ENCODE peak calls at places on chromosomes 6 and 20, in five cellular contexts. P is HepG2, X is A549, Q is WTC11, L is GM12878. Z is an unnamed sample.

GRCh38 chr6:153150400-153150766 is 19.3 kb upstream of the RGS17 start:
- DNase-seq in P (no peak), X (no peak), Q (no peak), L (no peak), Z (no peak)

GRCh38 chr6:25053875-25054371 is 118.2 kb upstream of the RIPOR2 start:
- DNase-seq in P (no peak), X (no peak), Q (no peak), L (no peak), Z (no peak)

GRCh38 chr20:18705490-18705889 is 108.1 kb upstream of the SCP2D1 start:
- DNase-seq in P (no peak), X (no peak), Q (no peak), L (no peak), Z (no peak)

GRCh38 chr6:79861023-79861422 is 86.3 kb downstream of the ELOVL4 start:
- DNase-seq in P (no peak), X (no peak), Q (no peak), L (no peak), Z (no peak)

GRCh38 chr20:54345301-54345724 is 130.1 kb upstream of the DOK5 start:
- DNase-seq in P (no peak), X (peak), Q (no peak), L (peak), Z (no peak)

GRCh38 chr6:13614126-13614925 is 809 bp upstream of the NOL7 start:
- DNase-seq in P (peak), X (no peak), Q (no peak), L (no peak), Z (peak)

GRCh38 chr20:18004389-18005031 is 35.7 kb downstream of the MGME1 start:
- DNase-seq in P (peak), X (no peak), Q (no peak), L (no peak), Z (no peak)

GRCh38 chr6:71433441-71433840 is 144.8 kb downstream of the OGFRL1 start:
- DNase-seq in P (no peak), X (no peak), Q (no peak), L (no peak), Z (no peak)

GRCh38 chr6:124854338-124854922 is 107.8 kb upstream of the RNF217 start:
- DNase-seq in P (no peak), X (no peak), Q (no peak), L (no peak), Z (no peak)

GRCh38 chr20:36827541-36828279 is 48.2 kb upstream of the TLDC2 start:
- DNase-seq in P (no peak), X (no peak), Q (no peak), L (peak), Z (no peak)

GRCh38 chr6:149273318-149273717 is 44.2 kb upstream of the TAB2 start:
- DNase-seq in P (no peak), X (no peak), Q (no peak), L (no peak), Z (no peak)

GRCh38 chr20:61934716-61935530 is 130.8 kb downstream of the TAF4 start:
- DNase-seq in P (no peak), X (no peak), Q (peak), L (no peak), Z (no peak)

DNA sequence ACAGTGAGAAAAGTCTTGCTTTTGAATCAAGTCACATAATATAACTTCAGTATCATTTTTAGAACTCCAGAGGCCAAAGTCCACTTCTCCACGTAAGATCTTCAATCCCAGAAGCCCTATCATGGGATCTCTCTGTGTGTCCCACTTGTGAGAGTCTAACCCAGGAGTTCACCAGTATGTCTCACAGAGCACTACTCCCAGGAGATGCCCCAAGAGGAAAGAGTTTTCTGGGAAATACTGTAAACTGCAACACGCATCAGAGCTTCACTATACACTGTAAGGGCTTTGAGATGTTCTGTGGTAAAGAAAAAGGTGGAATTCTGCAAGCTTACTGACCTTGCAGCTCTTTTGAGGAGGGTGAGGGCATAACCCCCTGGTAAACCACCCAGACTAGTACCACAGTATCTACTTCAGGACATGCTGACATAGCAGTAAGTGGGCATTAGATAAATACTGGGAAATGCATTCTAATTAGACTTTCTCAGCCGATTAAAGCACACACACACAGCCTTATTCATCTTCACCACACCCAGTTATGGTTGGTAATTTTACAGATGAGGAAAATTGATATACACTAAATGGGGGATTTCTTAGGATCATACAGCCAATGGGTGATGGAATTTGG is 12.3 kb downstream of the DCBLD1 start:
- DNase-seq in P (no peak), X (peak), Q (no peak), L (no peak), Z (no peak)
- TF ChIP-seq ESRRA in P (no peak), X (no peak), Q (no peak), L (no peak), Z (no peak)

DNA sequence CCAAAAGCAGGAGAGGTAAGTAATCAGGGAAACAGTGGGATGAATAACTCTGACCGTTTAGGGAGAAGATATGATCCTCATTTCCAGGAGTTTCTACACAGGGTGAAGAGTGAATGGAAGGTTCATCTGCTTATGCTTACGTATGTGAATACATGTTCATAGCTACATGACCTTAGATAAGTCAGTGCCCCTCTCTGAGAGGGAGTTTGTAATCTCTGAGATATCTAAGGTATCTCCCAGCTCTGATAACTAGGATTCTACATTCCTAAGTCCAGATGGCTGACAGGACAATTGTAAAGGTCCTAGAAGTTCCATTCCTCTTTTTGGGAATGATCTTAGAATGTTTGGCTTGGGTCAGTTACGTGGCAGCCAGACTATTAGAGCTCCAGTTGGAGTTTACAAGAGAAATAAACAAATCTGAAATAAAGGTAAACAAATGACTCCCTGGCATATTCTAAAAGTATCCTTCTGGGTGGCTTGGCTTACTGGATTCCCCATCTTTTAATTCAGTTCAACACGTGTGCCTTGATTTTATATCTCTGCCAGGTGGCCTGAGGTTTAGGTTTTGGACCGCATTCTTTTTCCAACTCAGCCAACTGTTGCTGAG is 15.8 kb downstream of the PROCR start:
- DNase-seq in P (no peak), X (no peak), Q (no peak), L (no peak), Z (no peak)
- TF ChIP-seq ESRRA in P (no peak), X (no peak), Q (no peak), L (no peak), Z (no peak)

GRCh38 chr6:155315516-155315871 is 1.2 kb upstream of the TFB1M start:
- DNase-seq in P (peak), X (no peak), Q (no peak), L (no peak), Z (no peak)

GRCh38 chr6:155317186-155317585 is 2.9 kb upstream of the TFB1M start:
- DNase-seq in P (no peak), X (no peak), Q (no peak), L (no peak), Z (no peak)

GRCh38 chr6:155316419-155316818 is 2.1 kb upstream of the TFB1M start:
- DNase-seq in P (no peak), X (no peak), Q (no peak), L (no peak), Z (no peak)

GRCh38 chr6:155324172-155324571 is 9.9 kb upstream of the TFB1M start:
- DNase-seq in P (no peak), X (no peak), Q (no peak), L (no peak), Z (no peak)

DNA sequence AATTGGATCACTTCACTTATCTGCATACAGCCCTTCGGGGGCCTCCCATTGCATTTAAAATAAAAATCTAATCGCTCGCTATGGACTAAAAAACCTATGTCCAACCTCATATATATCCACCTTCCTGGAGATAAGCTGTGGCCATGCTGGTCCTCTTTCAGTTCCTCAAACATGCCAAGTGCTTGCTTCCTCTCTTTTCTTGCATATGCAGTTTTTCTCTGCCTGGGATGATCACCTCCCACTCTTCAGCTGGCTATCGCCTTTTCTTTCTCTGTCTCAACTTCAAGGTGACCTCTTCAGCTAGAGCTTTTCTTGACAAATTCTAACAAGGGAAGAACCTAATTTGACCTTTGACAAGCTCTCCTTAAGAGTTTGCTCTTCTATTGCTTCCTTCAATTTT is 5.6 kb upstream of the TFB1M start:
- DNase-seq in P (no peak), X (no peak), Q (no peak), L (no peak), Z (no peak)
- TF ChIP-seq ESRRA in P (no peak), X (no peak), Q (no peak), L (no peak), Z (peak)

DNA sequence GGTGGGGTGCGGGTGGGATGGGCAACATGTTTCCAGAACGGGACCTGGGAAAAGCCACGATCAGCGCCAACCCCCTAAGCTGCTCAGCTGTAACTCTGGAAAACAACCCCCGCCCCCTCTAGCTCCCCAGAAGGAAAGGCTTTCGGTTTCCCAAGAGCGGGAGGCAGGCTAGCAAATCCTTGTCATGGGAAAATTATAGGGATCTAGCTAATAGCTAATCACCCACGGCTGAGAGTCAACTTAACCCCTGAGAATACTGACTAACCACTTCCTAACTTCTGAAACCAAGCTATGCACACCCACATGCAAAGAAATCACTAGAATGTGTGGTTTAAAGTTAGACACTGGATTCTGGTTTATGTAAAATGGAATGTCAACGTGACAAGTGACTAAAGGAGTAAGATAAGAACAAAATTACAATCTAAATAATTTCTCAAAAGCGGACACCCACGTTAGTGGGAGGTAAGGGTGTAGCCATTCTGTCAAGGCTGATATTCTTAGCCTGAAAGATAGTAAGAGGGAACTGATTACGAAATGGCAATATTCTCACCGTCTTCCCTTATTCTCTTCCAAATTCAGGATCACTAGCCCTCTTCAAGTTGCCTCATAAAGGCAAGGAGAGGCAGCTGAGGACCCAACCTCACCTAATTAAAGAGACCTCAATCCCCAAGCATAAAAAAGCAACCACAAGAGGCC is 20.1 kb downstream of the JAG1 start:
- DNase-seq in P (no peak), X (no peak), Q (no peak), L (peak), Z (no peak)
- TF ChIP-seq ESRRA in P (no peak), X (no peak), Q (no peak), L (no peak), Z (no peak)

DNA sequence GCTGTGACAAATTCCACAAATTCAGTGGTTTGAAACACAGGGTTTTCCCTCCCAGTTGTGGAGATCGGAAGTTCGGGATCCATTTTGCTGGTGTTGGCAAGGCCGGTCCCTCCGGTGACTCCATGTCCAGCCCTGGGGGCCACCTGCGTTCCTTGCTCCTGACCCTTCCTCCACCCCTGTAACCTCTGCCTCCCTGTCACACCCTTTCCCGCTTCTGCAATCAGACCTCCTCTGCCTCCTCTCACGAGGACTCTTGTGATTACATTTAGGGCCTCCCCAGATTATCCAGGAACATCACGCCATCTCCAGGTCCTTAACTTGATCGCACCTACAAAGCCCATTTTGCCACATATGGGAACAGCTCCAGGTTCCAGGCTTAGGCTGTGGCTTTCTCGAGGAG is 12.5 kb downstream of the RPS6KA2 start:
- DNase-seq in P (no peak), X (no peak), Q (no peak), L (no peak), Z (no peak)
- TF ChIP-seq ESRRA in P (no peak), X (no peak), Q (no peak), L (no peak), Z (no peak)

GRCh38 chr6:31585531-31585930 is 546 bp upstream of the LST1 start:
- DNase-seq in P (peak), X (peak), Q (peak), L (no peak), Z (peak)

GRCh38 chr6:31587791-31588777 is 2.0 kb downstream of the LST1 start:
- DNase-seq in P (no peak), X (no peak), Q (no peak), L (no peak), Z (no peak)

GRCh38 chr6:31588871-31589650 is 3.0 kb downstream of the LST1 start:
- DNase-seq in P (no peak), X (no peak), Q (no peak), L (no peak), Z (no peak)

GRCh38 chr6:31586013-31586412 is at the start of gene LST1:
- DNase-seq in P (no peak), X (no peak), Q (no peak), L (no peak), Z (no peak)

GRCh38 chr6:31586596-31586995 is 519 bp downstream of the LST1 start:
- DNase-seq in P (no peak), X (no peak), Q (no peak), L (no peak), Z (no peak)
- TF ChIP-seq ESRRA in P (no peak), X (no peak), Q (no peak), L (no peak), Z (no peak)

GRCh38 chr20:24665741-24666191 is 196.3 kb downstream of the SYNDIG1 start:
- DNase-seq in P (no peak), X (no peak), Q (no peak), L (no peak), Z (no peak)

GRCh38 chr20:24663496-24663895 is 194.1 kb downstream of the SYNDIG1 start:
- DNase-seq in P (no peak), X (no peak), Q (no peak), L (no peak), Z (no peak)

GRCh38 chr20:24664266-24664986 is 195.0 kb downstream of the SYNDIG1 start:
- DNase-seq in P (no peak), X (no peak), Q (no peak), L (no peak), Z (no peak)

GRCh38 chr20:24662756-24663399 is 193.4 kb downstream of the SYNDIG1 start:
- DNase-seq in P (no peak), X (no peak), Q (no peak), L (no peak), Z (no peak)

GRCh38 chr20:24665196-24665595 is 195.8 kb downstream of the SYNDIG1 start:
- DNase-seq in P (no peak), X (no peak), Q (no peak), L (no peak), Z (no peak)
- TF ChIP-seq ESRRA in P (no peak), X (no peak), Q (no peak), L (no peak), Z (no peak)

Z was measured in K562.